ENCODE peak calls at places on chromosomes 11 and 22, in six cellular contexts. One of them, this sample, is unnamed.

GRCh38 chr11:47867821-47868220 is 19.7 kb upstream of the NUP160 start:
- DNase-seq in fibroblast of the conjunctiva: no peak
- DNase-seq in fibroblast of mammary gland: no peak
- DNase-seq in stimulated activated CD4-positive, alpha-beta T cell treated with anti-CD3 and anti-CD28 coated beads, Interleukin-1b, Interleukin-23, amount 100 ng/mL, for 24 hours: no peak
- DNase-seq in C1 segment of cervical spinal cord: no peak
- DNase-seq in NCI-H1048: no peak
- DNase-seq in this sample: no peak

GRCh38 chr22:20588092-20588842 is 80.9 kb downstream of the MED15 start:
- DNase-seq in stimulated activated CD4-positive, alpha-beta T cell treated with anti-CD3 and anti-CD28 coated beads, Interleukin-1b, Interleukin-23, amount 100 ng/mL, for 24 hours: no peak
- DNase-seq in fibroblast of the conjunctiva: no peak
- DNase-seq in NCI-H1048: no peak
- DNase-seq in fibroblast of mammary gland: no peak
- DNase-seq in C1 segment of cervical spinal cord: no peak
- DNase-seq in this sample: no peak

GRCh38 chr11:17979770-17980371 is 33.0 kb downstream of the SERGEF start:
- DNase-seq in stimulated activated CD4-positive, alpha-beta T cell treated with anti-CD3 and anti-CD28 coated beads, Interleukin-1b, Interleukin-23, amount 100 ng/mL, for 24 hours: no peak
- DNase-seq in NCI-H1048: peak; percentile 0
- DNase-seq in fibroblast of mammary gland: peak; percentile 20
- DNase-seq in C1 segment of cervical spinal cord: no peak
- DNase-seq in fibroblast of the conjunctiva: no peak
- DNase-seq in this sample: peak; percentile 49

GRCh38 chr11:57405271-57405890 is 14.9 kb upstream of the PRG2 start:
- DNase-seq in fibroblast of the conjunctiva: no peak
- DNase-seq in fibroblast of mammary gland: peak; percentile 31
- DNase-seq in C1 segment of cervical spinal cord: no peak
- DNase-seq in NCI-H1048: no peak
- DNase-seq in stimulated activated CD4-positive, alpha-beta T cell treated with anti-CD3 and anti-CD28 coated beads, Interleukin-1b, Interleukin-23, amount 100 ng/mL, for 24 hours: no peak
- DNase-seq in this sample: no peak

GRCh38 chr22:49166211-49166610 is 661.5 kb downstream of the BRD1 start:
- DNase-seq in fibroblast of the conjunctiva: no peak
- DNase-seq in fibroblast of mammary gland: no peak
- DNase-seq in NCI-H1048: no peak
- DNase-seq in stimulated activated CD4-positive, alpha-beta T cell treated with anti-CD3 and anti-CD28 coated beads, Interleukin-1b, Interleukin-23, amount 100 ng/mL, for 24 hours: no peak
- DNase-seq in C1 segment of cervical spinal cord: no peak
- DNase-seq in this sample: no peak

GRCh38 chr22:45067731-45068130 is 57.9 kb upstream of the PHF21B start:
- DNase-seq in fibroblast of mammary gland: peak; percentile 61
- DNase-seq in stimulated activated CD4-positive, alpha-beta T cell treated with anti-CD3 and anti-CD28 coated beads, Interleukin-1b, Interleukin-23, amount 100 ng/mL, for 24 hours: no peak
- DNase-seq in C1 segment of cervical spinal cord: no peak
- DNase-seq in NCI-H1048: no peak
- DNase-seq in fibroblast of the conjunctiva: no peak
- DNase-seq in this sample: no peak

GRCh38 chr22:17366830-17367229 is 2.4 kb upstream of the CECR2 start:
- DNase-seq in fibroblast of the conjunctiva: no peak
- DNase-seq in fibroblast of mammary gland: no peak
- DNase-seq in NCI-H1048: no peak
- DNase-seq in stimulated activated CD4-positive, alpha-beta T cell treated with anti-CD3 and anti-CD28 coated beads, Interleukin-1b, Interleukin-23, amount 100 ng/mL, for 24 hours: no peak
- DNase-seq in C1 segment of cervical spinal cord: peak; percentile 53
- DNase-seq in this sample: peak; percentile 74

GRCh38 chr22:42814215-42814614 is 42.9 kb downstream of the ARFGAP3 start:
- DNase-seq in NCI-H1048: no peak
- DNase-seq in C1 segment of cervical spinal cord: no peak
- DNase-seq in fibroblast of the conjunctiva: no peak
- DNase-seq in fibroblast of mammary gland: no peak
- DNase-seq in stimulated activated CD4-positive, alpha-beta T cell treated with anti-CD3 and anti-CD28 coated beads, Interleukin-1b, Interleukin-23, amount 100 ng/mL, for 24 hours: no peak
- DNase-seq in this sample: no peak

GRCh38 chr22:45101828-45102227 is 61.9 kb upstream of the NUP50 start:
- DNase-seq in fibroblast of mammary gland: peak; percentile 80
- DNase-seq in stimulated activated CD4-positive, alpha-beta T cell treated with anti-CD3 and anti-CD28 coated beads, Interleukin-1b, Interleukin-23, amount 100 ng/mL, for 24 hours: peak; percentile 13
- DNase-seq in fibroblast of the conjunctiva: peak; percentile 46
- DNase-seq in C1 segment of cervical spinal cord: peak; percentile 17
- DNase-seq in NCI-H1048: no peak
- DNase-seq in this sample: peak; percentile 44

GRCh38 chr22:32444068-32444467 is 20.2 kb downstream of the BPIFC start:
- DNase-seq in NCI-H1048: no peak
- DNase-seq in stimulated activated CD4-positive, alpha-beta T cell treated with anti-CD3 and anti-CD28 coated beads, Interleukin-1b, Interleukin-23, amount 100 ng/mL, for 24 hours: no peak
- DNase-seq in fibroblast of the conjunctiva: no peak
- DNase-seq in C1 segment of cervical spinal cord: no peak
- DNase-seq in fibroblast of mammary gland: peak; percentile 2
- DNase-seq in this sample: peak; percentile 16

GRCh38 chr11:76656087-76656531 is 14.4 kb downstream of the LRRC32 start:
- DNase-seq in fibroblast of mammary gland: no peak
- DNase-seq in stimulated activated CD4-positive, alpha-beta T cell treated with anti-CD3 and anti-CD28 coated beads, Interleukin-1b, Interleukin-23, amount 100 ng/mL, for 24 hours: no peak
- DNase-seq in fibroblast of the conjunctiva: no peak
- DNase-seq in NCI-H1048: no peak
- DNase-seq in C1 segment of cervical spinal cord: no peak
- DNase-seq in this sample: no peak

GRCh38 chr11:72669527-72669926 is 4.7 kb downstream of the PDE2A start:
- DNase-seq in fibroblast of the conjunctiva: no peak
- DNase-seq in stimulated activated CD4-positive, alpha-beta T cell treated with anti-CD3 and anti-CD28 coated beads, Interleukin-1b, Interleukin-23, amount 100 ng/mL, for 24 hours: no peak
- DNase-seq in fibroblast of mammary gland: no peak
- DNase-seq in NCI-H1048: no peak
- DNase-seq in C1 segment of cervical spinal cord: no peak
- DNase-seq in this sample: no peak

GRCh38 chr11:62081378-62082291 is 42.2 kb upstream of the INCENP start:
- DNase-seq in fibroblast of mammary gland: peak; percentile 70
- DNase-seq in stimulated activated CD4-positive, alpha-beta T cell treated with anti-CD3 and anti-CD28 coated beads, Interleukin-1b, Interleukin-23, amount 100 ng/mL, for 24 hours: peak; percentile 70
- DNase-seq in C1 segment of cervical spinal cord: peak; percentile 82
- DNase-seq in NCI-H1048: no peak
- DNase-seq in fibroblast of the conjunctiva: peak; percentile 58
- DNase-seq in this sample: peak; percentile 78

GRCh38 chr22:32079110-32080089 is 36.3 kb downstream of the SLC5A1 start:
- DNase-seq in NCI-H1048: no peak
- DNase-seq in stimulated activated CD4-positive, alpha-beta T cell treated with anti-CD3 and anti-CD28 coated beads, Interleukin-1b, Interleukin-23, amount 100 ng/mL, for 24 hours: no peak
- DNase-seq in C1 segment of cervical spinal cord: no peak
- DNase-seq in fibroblast of mammary gland: peak; percentile 45
- DNase-seq in fibroblast of the conjunctiva: no peak
- DNase-seq in this sample: no peak

GRCh38 chr11:58645854-58646253 is 23.4 kb downstream of the CNTF start:
- DNase-seq in fibroblast of mammary gland: no peak
- DNase-seq in stimulated activated CD4-positive, alpha-beta T cell treated with anti-CD3 and anti-CD28 coated beads, Interleukin-1b, Interleukin-23, amount 100 ng/mL, for 24 hours: no peak
- DNase-seq in NCI-H1048: no peak
- DNase-seq in fibroblast of the conjunctiva: no peak
- DNase-seq in C1 segment of cervical spinal cord: no peak
- DNase-seq in this sample: no peak

GRCh38 chr11:120645639-120646038 is 134.1 kb downstream of the GRIK4 start:
- DNase-seq in fibroblast of mammary gland: no peak
- DNase-seq in C1 segment of cervical spinal cord: no peak
- DNase-seq in NCI-H1048: no peak
- DNase-seq in stimulated activated CD4-positive, alpha-beta T cell treated with anti-CD3 and anti-CD28 coated beads, Interleukin-1b, Interleukin-23, amount 100 ng/mL, for 24 hours: no peak
- DNase-seq in fibroblast of the conjunctiva: no peak
- DNase-seq in this sample: no peak

GRCh38 chr11:118619444-118620205 is 12.2 kb downstream of the PHLDB1 start:
- DNase-seq in NCI-H1048: no peak
- DNase-seq in fibroblast of the conjunctiva: peak; percentile 85
- DNase-seq in C1 segment of cervical spinal cord: no peak
- DNase-seq in fibroblast of mammary gland: peak; percentile 96
- DNase-seq in stimulated activated CD4-positive, alpha-beta T cell treated with anti-CD3 and anti-CD28 coated beads, Interleukin-1b, Interleukin-23, amount 100 ng/mL, for 24 hours: no peak
- DNase-seq in this sample: no peak

GRCh38 chr11:73141309-73142127 is 600 bp downstream of the FCHSD2 start:
- DNase-seq in C1 segment of cervical spinal cord: peak; percentile 79
- DNase-seq in stimulated activated CD4-positive, alpha-beta T cell treated with anti-CD3 and anti-CD28 coated beads, Interleukin-1b, Interleukin-23, amount 100 ng/mL, for 24 hours: peak; percentile 39
- DNase-seq in NCI-H1048: no peak
- DNase-seq in fibroblast of mammary gland: peak; percentile 55
- DNase-seq in fibroblast of the conjunctiva: peak; percentile 36
- DNase-seq in this sample: peak; percentile 75

GRCh38 chr11:36775157-36775556 is 177.1 kb upstream of the RAG2 start:
- DNase-seq in fibroblast of mammary gland: peak; percentile 18
- DNase-seq in stimulated activated CD4-positive, alpha-beta T cell treated with anti-CD3 and anti-CD28 coated beads, Interleukin-1b, Interleukin-23, amount 100 ng/mL, for 24 hours: no peak
- DNase-seq in NCI-H1048: no peak
- DNase-seq in fibroblast of the conjunctiva: no peak
- DNase-seq in C1 segment of cervical spinal cord: no peak
- DNase-seq in this sample: no peak

GRCh38 chr11:126627376-126627775 is 271.9 kb downstream of the ST3GAL4 start:
- DNase-seq in C1 segment of cervical spinal cord: no peak
- DNase-seq in fibroblast of mammary gland: no peak
- DNase-seq in NCI-H1048: no peak
- DNase-seq in stimulated activated CD4-positive, alpha-beta T cell treated with anti-CD3 and anti-CD28 coated beads, Interleukin-1b, Interleukin-23, amount 100 ng/mL, for 24 hours: no peak
- DNase-seq in fibroblast of the conjunctiva: no peak
- DNase-seq in this sample: no peak

GRCh38 chr11:64058494-64058893 is 22.8 kb downstream of the FLRT1 start:
- DNase-seq in NCI-H1048: no peak
- DNase-seq in C1 segment of cervical spinal cord: no peak
- DNase-seq in fibroblast of the conjunctiva: no peak
- DNase-seq in fibroblast of mammary gland: no peak
- DNase-seq in stimulated activated CD4-positive, alpha-beta T cell treated with anti-CD3 and anti-CD28 coated beads, Interleukin-1b, Interleukin-23, amount 100 ng/mL, for 24 hours: no peak
- DNase-seq in this sample: no peak

GRCh38 chr11:10607462-10607861 is 39.0 kb upstream of the LYVE1 start:
- DNase-seq in stimulated activated CD4-positive, alpha-beta T cell treated with anti-CD3 and anti-CD28 coated beads, Interleukin-1b, Interleukin-23, amount 100 ng/mL, for 24 hours: no peak
- DNase-seq in NCI-H1048: no peak
- DNase-seq in fibroblast of the conjunctiva: no peak
- DNase-seq in fibroblast of mammary gland: no peak
- DNase-seq in C1 segment of cervical spinal cord: no peak
- DNase-seq in this sample: no peak